ENCODE peak calls at places on chromosome 9, in seven cellular contexts. N, T, U, J, M, K and A are unnamed samples.

GRCh38 chr9:13220837-13221236 is 58.7 kb downstream of the MPDZ start:
- DNase-seq in N (no peak), T (no peak), U (no peak), J (no peak), M (no peak), K (no peak), A (no peak)

GRCh38 chr9:111819360-111819759 is 24.6 kb upstream of the SHOC1 start:
- DNase-seq in N (no peak), T (no peak), U (no peak), J (no peak), M (no peak), K (no peak), A (no peak)

GRCh38 chr9:121557581-121558422 is 58.2 kb upstream of the GGTA1 start:
- DNase-seq in N (peak; percentile 92), T (peak; percentile 72), U (peak; percentile 30), J (peak; percentile 89), M (peak; percentile 97), K (no peak), A (peak; percentile 61)

GRCh38 chr9:85600675-85601263 is 141.0 kb downstream of the AGTPBP1 start:
- DNase-seq in N (no peak), T (peak; percentile 83), U (no peak), J (peak; percentile 90), M (no peak), K (peak; percentile 61), A (peak; percentile 95)

GRCh38 chr9:135701067-135701967 is 668 bp upstream of the KCNT1 start:
- DNase-seq in N (no peak), T (peak; percentile 49), U (no peak), J (no peak), M (no peak), K (no peak), A (no peak)

GRCh38 chr9:8329561-8330283 is 530.1 kb upstream of the DMAC1 start:
- DNase-seq in N (no peak), T (peak; percentile 47), U (no peak), J (peak; percentile 23), M (no peak), K (no peak), A (no peak)

GRCh38 chr9:21432640-21433425 is 7.4 kb upstream of the IFNA1 start:
- DNase-seq in N (no peak), T (no peak), U (no peak), J (no peak), M (no peak), K (no peak), A (no peak)

GRCh38 chr9:34642679-34643078 is 3.8 kb upstream of the GALT start:
- DNase-seq in N (no peak), T (no peak), U (no peak), J (no peak), M (no peak), K (no peak), A (no peak)

GRCh38 chr9:33202552-33203300 is 35.6 kb upstream of the B4GALT1 start:
- DNase-seq in N (peak; percentile 69), T (peak; percentile 43), U (no peak), J (no peak), M (peak; percentile 77), K (no peak), A (no peak)

GRCh38 chr9:1939466-1939865 is 75.7 kb upstream of the SMARCA2 start:
- DNase-seq in N (no peak), T (no peak), U (no peak), J (no peak), M (no peak), K (no peak), A (no peak)

GRCh38 chr9:14207352-14207995 is 106.5 kb downstream of the NFIB start:
- DNase-seq in N (no peak), T (no peak), U (no peak), J (no peak), M (no peak), K (no peak), A (no peak)

GRCh38 chr9:82722051-82722450 is 340.9 kb downstream of the RASEF start:
- DNase-seq in N (no peak), T (no peak), U (no peak), J (peak; percentile 81), M (no peak), K (no peak), A (no peak)

GRCh38 chr9:35690447-35691324 is 961 bp upstream of the TPM2 start:
- DNase-seq in N (peak; percentile 75), T (peak; percentile 66), U (peak; percentile 47), J (peak; percentile 85), M (peak; percentile 87), K (peak; percentile 84), A (peak; percentile 55)

GRCh38 chr9:33447404-33448158 is at the start of gene AQP3:
- DNase-seq in N (no peak), T (peak; percentile 83), U (peak; percentile 52), J (peak; percentile 89), M (peak; percentile 55), K (peak; percentile 85), A (peak; percentile 65)

GRCh38 chr9:97980918-97981827 is 2.0 kb upstream of the ANP32B start:
- DNase-seq in N (no peak), T (no peak), U (no peak), J (peak; percentile 19), M (no peak), K (no peak), A (no peak)

GRCh38 chr9:132631280-132631679 is 38.5 kb downstream of the DDX31 start:
- DNase-seq in N (peak; percentile 87), T (no peak), U (no peak), J (no peak), M (peak; percentile 61), K (no peak), A (peak; percentile 97)

GRCh38 chr9:129414377-129415021 is 206.4 kb downstream of the C9orf50 start:
- DNase-seq in N (peak; percentile 63), T (no peak), U (peak; percentile 81), J (no peak), M (peak; percentile 91), K (no peak), A (peak; percentile 66)

DNA sequence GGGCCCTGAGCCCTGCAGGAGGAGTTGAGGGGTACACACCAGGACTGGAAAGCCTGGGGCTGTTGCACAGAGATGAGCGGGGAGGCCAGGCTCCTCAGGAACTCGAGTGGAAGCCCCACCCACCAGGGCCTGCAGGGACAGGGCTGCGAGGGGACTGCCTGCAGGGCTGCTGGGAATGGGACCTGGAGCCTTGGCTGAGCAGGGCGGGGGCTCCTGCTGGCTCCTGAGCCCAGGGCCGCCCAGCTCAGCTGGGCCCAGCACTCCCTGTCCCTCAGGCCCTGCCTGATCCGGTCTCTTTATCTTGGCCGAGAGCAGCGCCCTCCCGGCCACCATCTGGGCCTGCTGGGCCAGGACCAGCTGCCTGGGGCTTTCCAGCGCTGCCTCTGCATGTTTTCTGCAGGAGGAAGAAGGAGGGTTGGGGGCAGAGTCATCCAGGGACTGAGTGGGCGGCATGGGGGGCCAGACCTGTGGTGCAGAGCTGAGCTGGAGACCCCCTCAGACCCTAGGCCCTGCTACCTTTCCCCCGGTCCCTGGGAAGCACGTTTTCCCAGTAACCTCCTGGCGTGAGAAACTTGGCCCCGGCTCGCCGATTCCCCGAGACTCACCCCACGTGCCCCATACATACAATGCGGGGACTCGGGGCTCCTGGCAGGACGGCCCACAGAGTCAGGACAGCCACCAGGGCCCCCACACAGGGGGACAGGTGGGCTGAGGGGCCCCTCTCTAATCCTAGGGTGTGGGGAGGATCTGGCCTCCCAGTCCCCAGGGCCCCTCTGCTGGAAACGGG is 9.4 kb downstream of the LCN12 start:
- DNase-seq in N (no peak), T (no peak), U (no peak), J (no peak), M (no peak), K (no peak), A (peak; percentile 41)
- H3K27ac ChIP-seq in N (no peak overlapping the region), T (no peak overlapping the region), U (no peak overlapping the region), J (no peak overlapping the region), M (no peak overlapping the region), K (no peak overlapping the region), A (no peak overlapping the region)

DNA sequence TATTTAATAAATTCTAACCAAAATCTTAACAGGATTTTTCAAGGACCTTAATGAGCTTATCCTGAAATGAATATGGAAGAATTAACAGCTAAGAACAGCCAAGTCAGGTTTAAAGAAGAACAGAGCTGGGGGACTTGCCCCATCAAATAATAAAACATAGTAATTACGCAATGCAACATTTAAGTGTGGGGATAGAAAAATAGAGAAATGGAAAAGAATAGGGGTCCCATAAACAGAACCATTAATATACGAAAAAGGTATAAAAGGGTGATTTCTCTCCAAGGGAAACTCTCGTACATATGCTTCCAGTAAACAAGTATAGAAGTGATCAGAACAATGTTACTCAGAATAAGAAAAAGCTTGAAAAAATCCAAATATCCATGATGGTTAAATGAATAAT is 300.2 kb downstream of the GLIS3 start:
- DNase-seq in N (no peak), T (no peak), U (no peak), J (no peak), M (no peak), K (no peak), A (no peak)
- H2BK5ac ChIP-seq in N (no peak overlapping the region), T (no peak overlapping the region), U (no peak overlapping the region), J (no peak overlapping the region), M (no peak overlapping the region), K (no peak overlapping the region), A (no peak overlapping the region)

GRCh38 chr9:127209948-127210621 is 54.5 kb upstream of the GARNL3 start:
- DNase-seq in N (no peak), T (no peak), U (no peak), J (no peak), M (no peak), K (no peak), A (no peak)
- H3K9ac ChIP-seq in N (no peak overlapping the region), T (no peak overlapping the region), U (no peak overlapping the region), J (no peak overlapping the region), M (no peak overlapping the region), K (no peak overlapping the region), A (no peak overlapping the region)

DNA sequence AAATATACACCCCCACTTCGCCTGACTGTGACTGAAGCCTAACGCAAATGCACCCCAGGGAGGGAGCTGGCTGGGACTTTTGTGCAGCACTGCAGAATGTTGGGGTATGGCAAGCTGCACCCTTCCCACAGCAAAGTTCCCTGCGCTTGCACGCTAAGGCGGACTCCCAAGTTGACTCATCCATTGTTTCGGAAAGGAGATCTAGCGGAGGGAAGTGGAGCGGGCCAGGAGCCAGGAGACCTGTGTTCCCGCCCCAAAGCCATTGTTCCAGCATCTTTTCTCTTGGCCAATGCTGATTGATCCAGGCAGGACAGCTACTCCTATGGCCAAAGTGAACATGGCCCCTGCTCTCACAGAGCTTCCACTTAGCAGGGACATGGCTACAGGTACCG is 202.9 kb downstream of the AOPEP start:
- DNase-seq in N (no peak), T (no peak), U (no peak), J (no peak), M (no peak), K (no peak), A (no peak)
- H3K27ac ChIP-seq in N (no peak overlapping the region), T (no peak overlapping the region), U (no peak overlapping the region), J (no peak overlapping the region), M (no peak overlapping the region), K (no peak overlapping the region), A (no peak overlapping the region)